ENCODE peak calls at places on chromosomes 5 and 9, in seven cellular contexts. A is AG09309; M is posterior vena cava; D is activated CD4-positive, alpha-beta T cell treated with anti-CD3 and anti-CD28 coated beads, Interleukin-2, amount 50 U/mL, for 1 hour; U is HT-29; Y is naive thymus-derived CD8-positive, alpha-beta T cell; Z is HFFc6. C is an unnamed sample.

GRCh38 chr5:94788527-94788926 is 170.1 kb downstream of the SLF1 start:
- DNase-seq in D (no peak), Y (no peak), U (no peak), A (no peak), M (no peak), Z (no peak), C (no peak)

GRCh38 chr5:163976691-163977090 is 471.3 kb downstream of the MAT2B start:
- DNase-seq in Y (no peak), Z (no peak), D (no peak), M (no peak), A (no peak), U (no peak), C (no peak)

GRCh38 chr9:91119679-91120078 is 242.0 kb downstream of the AUH start:
- DNase-seq in U (no peak), Y (no peak), D (no peak), A (no peak), M (no peak), Z (peak), C (no peak)

GRCh38 chr9:6924149-6924548 is 166.4 kb downstream of the KDM4C start:
- DNase-seq in U (no peak), M (no peak), A (no peak), Z (no peak), Y (no peak), D (no peak), C (no peak)

GRCh38 chr5:132674671-132675506 is 1.1 kb downstream of the IL4 start:
- DNase-seq in M (no peak), D (no peak), Z (peak), U (no peak), A (peak), Y (no peak), C (no peak)

GRCh38 chr9:119698535-119698934 is 329.3 kb upstream of the BRINP1 start:
- DNase-seq in A (no peak), Y (no peak), M (no peak), D (no peak), U (no peak), Z (no peak), C (no peak)

GRCh38 chr5:9462109-9462508 is 83.8 kb downstream of the SEMA5A start:
- DNase-seq in U (no peak), Z (no peak), Y (no peak), D (no peak), M (no peak), A (no peak), C (no peak)

GRCh38 chr5:31033295-31033694 is 160.2 kb upstream of the CDH6 start:
- DNase-seq in Z (no peak), A (no peak), M (no peak), Y (no peak), U (no peak), D (no peak), C (no peak)

GRCh38 chr5:16411741-16412455 is 53.7 kb downstream of the ZNF622 start:
- DNase-seq in U (no peak), M (no peak), Y (no peak), Z (peak), A (no peak), D (no peak), C (no peak)

GRCh38 chr9:17906204-17906840 is 327.5 kb downstream of the SH3GL2 start:
- DNase-seq in Z (no peak), Y (no peak), M (no peak), U (no peak), D (no peak), A (no peak), C (no peak)

GRCh38 chr9:89701221-89701798 is 96.5 kb downstream of the GADD45G start:
- DNase-seq in U (no peak), A (no peak), Z (no peak), M (no peak), Y (peak), D (peak), C (peak)

C was measured in stimulated activated naive CD8-positive, alpha-beta T cell treated with anti-CD3 and anti-CD28 coated beads, Interleukin-15, amount 100 ng/mL, for 72 hours.